ENCODE peak calls at places on chromosomes 5 and 9, in four cellular contexts. One of them, this sample, is unnamed.

GRCh38 chr9:114130141-114130540 is 25.2 kb upstream of the COL27A1 start:
- DNase-seq in AG04450: no peak
- DNase-seq in CD8-positive, alpha-beta T cell: no peak
- DNase-seq in HFF-Myc: no peak
- DNase-seq in this sample: no peak

GRCh38 chr5:121350493-121350892 is 501.2 kb upstream of the FTMT start:
- DNase-seq in HFF-Myc: no peak
- DNase-seq in AG04450: no peak
- DNase-seq in CD8-positive, alpha-beta T cell: no peak
- DNase-seq in this sample: no peak

GRCh38 chr5:9903806-9904205 is 273.7 kb upstream of the TAS2R1 start:
- DNase-seq in HFF-Myc: no peak
- DNase-seq in CD8-positive, alpha-beta T cell: no peak
- DNase-seq in AG04450: no peak
- DNase-seq in this sample: no peak

GRCh38 chr9:91839926-91840464 is 110.0 kb downstream of the ROR2 start:
- DNase-seq in CD8-positive, alpha-beta T cell: no peak
- DNase-seq in HFF-Myc: no peak
- DNase-seq in AG04450: no peak
- DNase-seq in this sample: no peak

GRCh38 chr9:272251-273213 is 57.9 kb downstream of the DOCK8 start:
- DNase-seq in CD8-positive, alpha-beta T cell: peak; percentile 78
- DNase-seq in AG04450: no peak
- DNase-seq in HFF-Myc: no peak
- DNase-seq in this sample: no peak

GRCh38 chr9:108663381-108663876 is 192.4 kb downstream of the ACTL7B start:
- DNase-seq in AG04450: no peak
- DNase-seq in CD8-positive, alpha-beta T cell: no peak
- DNase-seq in HFF-Myc: no peak
- DNase-seq in this sample: no peak

GRCh38 chr5:83653669-83654068 is 67.0 kb downstream of the HAPLN1 start:
- DNase-seq in AG04450: no peak
- DNase-seq in CD8-positive, alpha-beta T cell: no peak
- DNase-seq in HFF-Myc: no peak
- DNase-seq in this sample: no peak

GRCh38 chr5:42628821-42629220 is 127.8 kb upstream of the CCDC152 start:
- DNase-seq in CD8-positive, alpha-beta T cell: no peak
- DNase-seq in AG04450: no peak
- DNase-seq in HFF-Myc: no peak
- DNase-seq in this sample: no peak

GRCh38 chr5:14165375-14166091 is 22.4 kb downstream of the TRIO start:
- DNase-seq in AG04450: no peak
- DNase-seq in HFF-Myc: no peak
- DNase-seq in CD8-positive, alpha-beta T cell: no peak
- DNase-seq in this sample: no peak

GRCh38 chr5:67030289-67031069 is 166.1 kb downstream of the CD180 start:
- DNase-seq in HFF-Myc: peak; percentile 46
- DNase-seq in AG04450: no peak
- DNase-seq in CD8-positive, alpha-beta T cell: no peak
- DNase-seq in this sample: no peak

GRCh38 chr5:139459451-139459934 is 3.0 kb downstream of the ECSCR start:
- DNase-seq in CD8-positive, alpha-beta T cell: no peak
- DNase-seq in HFF-Myc: no peak
- DNase-seq in AG04450: no peak
- DNase-seq in this sample: no peak

GRCh38 chr5:142630927-142631539 is 54.9 kb downstream of the FGF1 start:
- DNase-seq in AG04450: no peak
- DNase-seq in HFF-Myc: no peak
- DNase-seq in CD8-positive, alpha-beta T cell: no peak
- DNase-seq in this sample: no peak

GRCh38 chr5:132479812-132480441 is 10.6 kb downstream of the IRF1 start:
- DNase-seq in AG04450: no peak
- DNase-seq in HFF-Myc: no peak
- DNase-seq in CD8-positive, alpha-beta T cell: no peak
- DNase-seq in this sample: no peak

GRCh38 chr9:130933114-130934046 is 5.7 kb downstream of the FIBCD1 start:
- DNase-seq in CD8-positive, alpha-beta T cell: no peak
- DNase-seq in AG04450: no peak
- DNase-seq in HFF-Myc: no peak
- DNase-seq in this sample: no peak

GRCh38 chr9:115291841-115292240 is 173.9 kb upstream of the TNC start:
- DNase-seq in CD8-positive, alpha-beta T cell: no peak
- DNase-seq in AG04450: no peak
- DNase-seq in HFF-Myc: no peak
- DNase-seq in this sample: no peak

GRCh38 chr9:81146684-81147337 is 542.5 kb downstream of the TLE1 start:
- DNase-seq in CD8-positive, alpha-beta T cell: no peak
- DNase-seq in AG04450: no peak
- DNase-seq in HFF-Myc: no peak
- DNase-seq in this sample: no peak

GRCh38 chr5:151202381-151203139 is 21.3 kb downstream of the CCDC69 start:
- DNase-seq in AG04450: no peak
- DNase-seq in HFF-Myc: peak; percentile 61
- DNase-seq in CD8-positive, alpha-beta T cell: peak; percentile 53
- DNase-seq in this sample: no peak

GRCh38 chr9:91164724-91165520 is 196.8 kb downstream of the AUH start:
- DNase-seq in HFF-Myc: peak; percentile 92
- DNase-seq in AG04450: peak; percentile 97
- DNase-seq in CD8-positive, alpha-beta T cell: peak; percentile 78
- DNase-seq in this sample: no peak

GRCh38 chr9:82829818-82830217 is 233.1 kb downstream of the RASEF start:
- DNase-seq in HFF-Myc: no peak
- DNase-seq in CD8-positive, alpha-beta T cell: no peak
- DNase-seq in AG04450: no peak
- DNase-seq in this sample: no peak

GRCh38 chr9:94703488-94704140 is 22.9 kb upstream of the AOPEP start:
- DNase-seq in CD8-positive, alpha-beta T cell: no peak
- DNase-seq in HFF-Myc: no peak
- DNase-seq in AG04450: no peak
- DNase-seq in this sample: no peak

GRCh38 chr5:94785111-94785510 is 166.6 kb downstream of the SLF1 start:
- DNase-seq in AG04450: no peak
- DNase-seq in HFF-Myc: no peak
- DNase-seq in CD8-positive, alpha-beta T cell: no peak
- DNase-seq in this sample: no peak

GRCh38 chr9:3205421-3206095 is 320.2 kb downstream of the RFX3 start:
- DNase-seq in CD8-positive, alpha-beta T cell: no peak
- DNase-seq in HFF-Myc: peak; percentile 16
- DNase-seq in AG04450: no peak
- DNase-seq in this sample: no peak

GRCh38 chr5:181260720-181261319 is at the start of gene TRIM52:
- DNase-seq in CD8-positive, alpha-beta T cell: peak; percentile 93
- DNase-seq in HFF-Myc: peak; percentile 76
- DNase-seq in AG04450: no peak
- DNase-seq in this sample: no peak

GRCh38 chr9:123834218-123834906 is 95.6 kb downstream of the DENND1A start:
- DNase-seq in HFF-Myc: no peak
- DNase-seq in CD8-positive, alpha-beta T cell: no peak
- DNase-seq in AG04450: no peak
- DNase-seq in this sample: no peak

GRCh38 chr5:148909001-148909400 is 82.6 kb downstream of the ADRB2 start:
- DNase-seq in AG04450: peak; percentile 72
- DNase-seq in HFF-Myc: peak; percentile 78
- DNase-seq in CD8-positive, alpha-beta T cell: no peak
- DNase-seq in this sample: no peak

GRCh38 chr9:73231203-73231602 is 79.5 kb downstream of the ANXA1 start:
- DNase-seq in AG04450: no peak
- DNase-seq in CD8-positive, alpha-beta T cell: no peak
- DNase-seq in HFF-Myc: no peak
- DNase-seq in this sample: no peak

GRCh38 chr5:134913254-134913653 is 8.3 kb downstream of the PCBD2 start:
- DNase-seq in AG04450: no peak
- DNase-seq in CD8-positive, alpha-beta T cell: no peak
- DNase-seq in HFF-Myc: no peak
- DNase-seq in this sample: no peak

GRCh38 chr5:43037929-43038510 is 2.1 kb downstream of the ANXA2R start:
- DNase-seq in HFF-Myc: no peak
- DNase-seq in CD8-positive, alpha-beta T cell: peak; percentile 64
- DNase-seq in AG04450: no peak
- DNase-seq in this sample: no peak

GRCh38 chr5:66134407-66134843 is 9.7 kb upstream of the SREK1 start:
- DNase-seq in AG04450: no peak
- DNase-seq in CD8-positive, alpha-beta T cell: no peak
- DNase-seq in HFF-Myc: no peak
- DNase-seq in this sample: no peak

GRCh38 chr5:127968998-127969397 is 114.6 kb upstream of the SLC12A2 start:
- DNase-seq in HFF-Myc: no peak
- DNase-seq in AG04450: no peak
- DNase-seq in CD8-positive, alpha-beta T cell: no peak
- DNase-seq in this sample: no peak

GRCh38 chr5:142017832-142018427 is 5.1 kb upstream of the GNPDA1 start:
- DNase-seq in HFF-Myc: no peak
- DNase-seq in AG04450: no peak
- DNase-seq in CD8-positive, alpha-beta T cell: no peak
- DNase-seq in this sample: no peak

GRCh38 chr5:126462239-126463014 is 39.2 kb downstream of the GRAMD2B start:
- DNase-seq in AG04450: no peak
- DNase-seq in HFF-Myc: no peak
- DNase-seq in CD8-positive, alpha-beta T cell: no peak
- DNase-seq in this sample: no peak

GRCh38 chr5:178762960-178763359 is 32.5 kb upstream of the ZNF354A start:
- DNase-seq in AG04450: no peak
- DNase-seq in HFF-Myc: no peak
- DNase-seq in CD8-positive, alpha-beta T cell: no peak
- DNase-seq in this sample: no peak

DNA sequence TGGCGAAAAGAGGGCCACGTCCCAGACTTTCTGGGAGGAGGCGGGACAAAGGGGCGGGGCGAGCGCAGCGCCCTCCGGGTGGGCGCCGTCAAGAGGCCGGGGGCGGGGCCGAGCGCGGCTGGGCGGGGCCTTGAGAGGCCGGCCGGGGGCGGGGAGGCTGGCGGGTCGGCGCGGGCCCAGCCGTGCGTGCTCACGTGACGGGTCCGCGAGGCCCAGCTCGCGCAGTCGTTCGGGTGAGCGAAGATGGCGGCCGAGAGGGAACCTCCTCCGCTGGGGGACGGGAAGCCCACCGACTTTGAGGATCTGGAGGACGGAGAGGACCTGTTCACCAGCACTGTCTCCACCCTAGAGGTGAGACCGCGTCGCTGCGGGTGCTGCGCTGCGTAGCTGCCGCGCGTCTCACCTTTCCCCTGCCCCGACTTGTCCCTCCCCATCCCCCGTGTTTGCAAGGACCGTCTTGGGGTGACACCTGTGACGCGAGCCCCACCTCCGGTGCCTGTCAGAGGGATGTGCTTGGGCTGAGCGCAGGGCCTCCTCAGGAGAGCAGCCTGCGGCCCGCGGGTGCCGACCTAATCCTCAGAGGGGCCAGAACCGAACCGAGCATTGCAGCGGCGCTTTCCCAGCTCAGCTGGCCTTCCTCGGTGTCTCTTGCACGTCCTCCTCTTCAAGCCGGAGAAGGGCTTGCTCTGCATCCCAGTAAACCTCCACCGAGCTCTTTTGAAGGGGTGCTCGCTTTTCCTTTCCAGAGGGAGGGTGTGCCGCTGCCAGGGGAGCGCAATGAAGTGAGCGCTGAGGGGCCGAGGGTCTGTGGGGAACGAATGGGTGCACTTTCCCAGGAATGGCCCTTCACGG is at the start of gene SNX2:
- DNase-seq in AG04450: peak; percentile 46
- DNase-seq in CD8-positive, alpha-beta T cell: peak; percentile 92
- DNase-seq in HFF-Myc: peak; percentile 27
- DNase-seq in this sample: peak; percentile 40
- TF ChIP-seq CTCF in AG04450: peak; percentile 14
- TF ChIP-seq CTCF in CD8-positive, alpha-beta T cell: peak; percentile 44
- TF ChIP-seq CTCF in HFF-Myc: no peak
- TF ChIP-seq CTCF in this sample: no peak

GRCh38 chr9:93048706-93049448 is 9.6 kb upstream of the SUSD3 start:
- DNase-seq in CD8-positive, alpha-beta T cell: no peak
- DNase-seq in HFF-Myc: no peak
- DNase-seq in AG04450: no peak
- DNase-seq in this sample: no peak

GRCh38 chr9:93053781-93054331 is 4.6 kb upstream of the SUSD3 start:
- DNase-seq in AG04450: no peak
- DNase-seq in CD8-positive, alpha-beta T cell: no peak
- DNase-seq in HFF-Myc: no peak
- DNase-seq in this sample: no peak

GRCh38 chr9:93054758-93055704 is 3.5 kb upstream of the SUSD3 start:
- DNase-seq in HFF-Myc: no peak
- DNase-seq in CD8-positive, alpha-beta T cell: no peak
- DNase-seq in AG04450: no peak
- DNase-seq in this sample: no peak

GRCh38 chr9:93049491-93049890 is 9.0 kb upstream of the SUSD3 start:
- DNase-seq in HFF-Myc: no peak
- DNase-seq in CD8-positive, alpha-beta T cell: no peak
- DNase-seq in AG04450: no peak
- DNase-seq in this sample: no peak

GRCh38 chr9:93052791-93053540 is 5.5 kb upstream of the SUSD3 start:
- DNase-seq in AG04450: no peak
- DNase-seq in HFF-Myc: no peak
- DNase-seq in CD8-positive, alpha-beta T cell: no peak
- DNase-seq in this sample: no peak
- TF ChIP-seq CTCF in AG04450: no peak
- TF ChIP-seq CTCF in HFF-Myc: no peak
- TF ChIP-seq CTCF in CD8-positive, alpha-beta T cell: no peak
- TF ChIP-seq CTCF in this sample: no peak

GRCh38 chr9:37410969-37411785 is 11.3 kb upstream of the GRHPR start:
- DNase-seq in AG04450: no peak
- DNase-seq in HFF-Myc: no peak
- DNase-seq in CD8-positive, alpha-beta T cell: no peak
- DNase-seq in this sample: no peak
- TF ChIP-seq CTCF in AG04450: peak; percentile 59
- TF ChIP-seq CTCF in HFF-Myc: peak; percentile 42
- TF ChIP-seq CTCF in CD8-positive, alpha-beta T cell: no peak
- TF ChIP-seq CTCF in this sample: no peak

GRCh38 chr9:97895695-97896332 is 26.5 kb downstream of the TRMO start:
- DNase-seq in CD8-positive, alpha-beta T cell: no peak
- DNase-seq in HFF-Myc: no peak
- DNase-seq in AG04450: no peak
- DNase-seq in this sample: no peak
- TF ChIP-seq CTCF in CD8-positive, alpha-beta T cell: no peak
- TF ChIP-seq CTCF in HFF-Myc: peak; percentile 21
- TF ChIP-seq CTCF in AG04450: peak; percentile 4
- TF ChIP-seq CTCF in this sample: peak; percentile 7

This sample was measured in D721Med.